ENCODE peak calls at places on chromosomes 3 and 15, in eight cellular contexts. O is AG04450; I is uterus; G is A549; F is cardiac muscle cell; X is CD8-positive, alpha-beta T cell; A is tibial nerve; M is pancreas. Y is an unnamed sample.

GRCh38 chr3:98817546-98817945 is 54.4 kb downstream of the ST3GAL6 start:
- DNase-seq in O (peak; percentile 21), I (no peak), G (peak; percentile 59), F (peak; percentile 67), X (no peak), A (no peak), M (no peak), Y (no peak)

GRCh38 chr15:91950631-91951384 is 97.3 kb downstream of the SLCO3A1 start:
- DNase-seq in O (no peak), I (no peak), G (no peak), F (no peak), X (no peak), A (no peak), M (no peak), Y (no peak)

GRCh38 chr15:41971089-41971892 is 1.1 kb downstream of the EHD4 start:
- DNase-seq in O (no peak), I (peak; percentile 30), G (peak; percentile 43), F (peak; percentile 89), X (peak; percentile 82), A (no peak), M (peak; percentile 76), Y (peak; percentile 68)

GRCh38 chr3:12980596-12981290 is 92.5 kb downstream of the IQSEC1 start:
- DNase-seq in O (no peak), I (no peak), G (no peak), F (no peak), X (no peak), A (no peak), M (no peak), Y (peak; percentile 29)

GRCh38 chr3:31635586-31635985 is 102.9 kb downstream of the STT3B start:
- DNase-seq in O (no peak), I (no peak), G (no peak), F (no peak), X (no peak), A (no peak), M (no peak), Y (no peak)

GRCh38 chr15:94235041-94235440 is 3.7 kb downstream of the MCTP2 start:
- DNase-seq in O (no peak), I (no peak), G (no peak), F (no peak), X (no peak), A (no peak), M (no peak), Y (no peak)

GRCh38 chr3:107975529-107976203 is 115.2 kb downstream of the CD47 start:
- DNase-seq in O (no peak), I (no peak), G (no peak), F (no peak), X (no peak), A (no peak), M (no peak), Y (no peak)

GRCh38 chr3:31300802-31301443 is 231.8 kb upstream of the STT3B start:
- DNase-seq in O (no peak), I (no peak), G (no peak), F (no peak), X (no peak), A (no peak), M (no peak), Y (no peak)

GRCh38 chr15:68510558-68510957 is 68.2 kb upstream of the CORO2B start:
- DNase-seq in O (no peak), I (peak; percentile 18), G (no peak), F (no peak), X (no peak), A (no peak), M (no peak), Y (no peak)

GRCh38 chr3:39705351-39705900 is 104.0 kb upstream of the MYRIP start:
- DNase-seq in O (no peak), I (no peak), G (no peak), F (no peak), X (no peak), A (no peak), M (no peak), Y (no peak)

GRCh38 chr3:176905331-176905730 is 292.0 kb downstream of the TBL1XR1 start:
- DNase-seq in O (no peak), I (no peak), G (no peak), F (no peak), X (no peak), A (no peak), M (no peak), Y (no peak)

GRCh38 chr15:97972366-97972765 is 11.9 kb downstream of the ARRDC4 start:
- DNase-seq in O (no peak), I (no peak), G (no peak), F (no peak), X (no peak), A (no peak), M (no peak), Y (no peak)

GRCh38 chr3:41188291-41188690 is 11.0 kb upstream of the CTNNB1 start:
- DNase-seq in O (no peak), I (no peak), G (no peak), F (no peak), X (no peak), A (no peak), M (no peak), Y (no peak)

GRCh38 chr3:148211725-148212124 is 486.0 kb upstream of the AGTR1 start:
- DNase-seq in O (no peak), I (no peak), G (no peak), F (no peak), X (no peak), A (no peak), M (no peak), Y (no peak)

DNA sequence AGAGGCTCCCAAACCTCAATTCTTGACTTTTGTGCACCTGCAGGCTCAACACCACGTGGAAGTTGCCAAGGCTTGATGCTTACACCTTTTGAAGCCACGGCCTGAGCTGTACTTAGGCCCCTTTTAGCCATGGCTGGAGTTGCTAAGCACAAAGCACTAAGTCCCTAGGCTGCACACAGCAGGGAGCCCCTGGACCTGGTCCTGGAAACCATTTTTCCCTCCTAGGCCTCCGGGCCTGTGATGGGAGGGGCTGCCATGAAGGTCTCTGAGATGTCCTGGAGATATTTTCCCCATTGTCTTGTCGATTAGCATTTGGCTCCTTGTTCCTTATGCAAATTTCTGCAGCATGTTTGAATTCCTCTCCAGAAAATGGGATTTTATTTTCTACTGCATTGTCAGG is 247.1 kb upstream of the ARPP21 start:
- DNase-seq in O (no peak), I (no peak), G (no peak), F (no peak), X (no peak), A (no peak), M (no peak), Y (no peak)
- H3K9me3 ChIP-seq in O (peaks cover 23% of the 10 kb centered on the region), I (no peaks in the 10 kb centered on the region), G (peaks cover 6% of the 10 kb centered on the region), F (no peaks in the 10 kb centered on the region), X (no peaks in the 10 kb centered on the region), A (no peaks in the 10 kb centered on the region), M (no peaks in the 10 kb centered on the region), Y (no peaks in the 10 kb centered on the region)

GRCh38 chr15:31892513-31892912 is 137.8 kb upstream of the CHRNA7 start:
- DNase-seq in O (no peak), I (no peak), G (no peak), F (no peak), X (no peak), A (no peak), M (no peak), Y (no peak)

DNA sequence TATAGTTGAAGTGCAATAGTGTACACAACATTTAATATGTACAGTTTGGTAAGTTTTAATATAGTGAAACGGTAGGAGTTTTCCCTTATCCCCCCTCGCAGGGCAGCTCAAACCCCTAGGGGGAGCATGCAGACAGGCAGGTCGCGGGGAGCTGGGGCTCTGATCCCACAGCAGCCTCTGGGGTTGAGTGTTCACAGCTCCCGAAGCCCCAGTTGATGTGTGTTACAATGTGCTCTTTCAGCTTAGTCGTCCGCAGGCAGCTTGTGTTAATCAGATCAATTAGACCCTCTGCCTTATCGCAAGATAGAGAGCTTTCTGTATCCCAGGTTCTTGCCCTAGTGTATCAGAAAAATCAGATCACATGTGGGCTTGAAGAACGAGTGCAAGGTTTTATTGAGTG is 143.1 kb upstream of the CHRNA7 start:
- DNase-seq in O (no peak), I (no peak), G (no peak), F (peak; percentile 11), X (no peak), A (no peak), M (no peak), Y (no peak)
- TF ChIP-seq CTCF in O (no peak), I (no peak), G (no peak), F (no peak), X (no peak), A (no peak), M (no peak), Y (no peak)

GRCh38 chr15:25178835-25179672 is 224.3 kb downstream of the SNRPN start:
- DNase-seq in O (no peak), I (peak; percentile 6), G (no peak), F (no peak), X (peak; percentile 14), A (no peak), M (peak; percentile 26), Y (peak; percentile 22)

GRCh38 chr15:25181290-25182097 is 226.7 kb downstream of the SNRPN start:
- DNase-seq in O (no peak), I (peak; percentile 4), G (no peak), F (no peak), X (no peak), A (no peak), M (peak; percentile 35), Y (peak; percentile 58)

GRCh38 chr15:25177955-25178801 is 223.4 kb downstream of the SNRPN start:
- DNase-seq in O (no peak), I (peak; percentile 6), G (no peak), F (no peak), X (peak; percentile 3), A (no peak), M (peak; percentile 35), Y (peak; percentile 42)

GRCh38 chr15:25180606-25181289 is 226.0 kb downstream of the SNRPN start:
- DNase-seq in O (no peak), I (peak; percentile 5), G (no peak), F (no peak), X (no peak), A (no peak), M (no peak), Y (no peak)

DNA sequence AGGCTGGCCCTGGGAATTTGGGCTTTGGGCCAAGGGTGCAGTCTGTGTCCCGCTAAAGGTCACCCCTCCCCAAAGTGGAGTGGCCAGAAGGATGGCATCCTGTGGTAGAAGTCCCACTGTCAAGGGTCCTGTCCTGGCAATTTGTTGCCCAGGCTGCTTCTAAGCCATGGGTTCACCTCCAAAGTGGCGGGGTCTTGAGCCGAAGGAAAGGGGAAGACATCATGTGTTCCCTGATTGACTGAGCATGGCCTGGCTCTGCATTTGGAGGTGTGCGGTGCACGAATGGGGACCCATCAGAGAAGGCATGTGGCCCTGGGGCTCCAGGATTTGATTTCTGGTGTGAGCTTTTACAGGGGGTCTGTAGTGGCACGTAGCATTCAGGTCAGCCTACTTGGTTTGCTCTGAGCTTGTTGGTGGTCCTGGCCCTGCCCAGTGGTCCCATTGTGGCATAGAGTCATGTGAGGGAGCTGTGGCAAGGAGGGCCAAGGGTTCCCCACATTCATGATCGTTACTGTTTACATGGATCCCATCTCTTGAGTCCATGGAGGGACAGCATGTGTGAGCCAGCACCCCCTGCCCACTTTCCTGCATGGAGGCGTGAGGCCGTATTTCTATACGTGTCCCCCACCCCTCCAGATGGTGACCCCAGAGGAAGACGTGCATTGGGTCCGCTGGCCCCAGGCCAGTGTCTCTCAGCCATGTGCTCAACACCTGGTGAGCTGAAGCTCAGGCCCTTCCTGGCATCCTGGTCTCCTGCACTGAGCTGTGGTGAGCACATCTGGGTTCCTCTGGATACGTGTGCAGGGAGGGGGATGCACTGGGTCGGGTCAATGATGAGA is 225.1 kb downstream of the SNRPN start:
- DNase-seq in O (no peak), I (peak; percentile 3), G (no peak), F (no peak), X (peak; percentile 2), A (no peak), M (peak; percentile 41), Y (peak; percentile 29)
- H3K9me3 ChIP-seq in O (peaks cover 93% of the 10 kb centered on the region), I (no peaks in the 10 kb centered on the region), G (no peaks in the 10 kb centered on the region), F (no peaks in the 10 kb centered on the region), X (no peaks in the 10 kb centered on the region), A (no peaks in the 10 kb centered on the region), M (no peaks in the 10 kb centered on the region), Y (peaks cover 100% of the 10 kb centered on the region)

GRCh38 chr3:82707035-82707434 is 945.6 kb upstream of the GBE1 start:
- DNase-seq in O (no peak), I (no peak), G (peak; percentile 2), F (peak; percentile 9), X (no peak), A (no peak), M (peak; percentile 62), Y (peak; percentile 17)
- TF ChIP-seq CTCF in O (no peak), I (no peak), G (no peak), F (no peak), X (no peak), A (no peak), M (no peak), Y (no peak)